ENCODE peak calls at places on chromosome 21, in four cellular contexts. P, H, S and V are unnamed samples.

GRCh38 chr21:45994086-45994661 is 12.6 kb downstream of the COL6A1 start:
- DNase-seq in P (peak; percentile 2), H (no peak), S (no peak), V (no peak)

GRCh38 chr21:29406385-29406784 is 107.7 kb downstream of the BACH1 start:
- DNase-seq in P (no peak), H (no peak), S (no peak), V (no peak)

GRCh38 chr21:34870246-34870645 is 178.9 kb downstream of the RUNX1 start:
- DNase-seq in P (no peak), H (no peak), S (no peak), V (no peak)

GRCh38 chr21:17658931-17659330 is 46.2 kb upstream of the BTG3 start:
- DNase-seq in P (no peak), H (no peak), S (no peak), V (no peak)

GRCh38 chr21:31397515-31397926 is 53.5 kb upstream of the TIAM1 start:
- DNase-seq in P (peak; percentile 19), H (no peak), S (no peak), V (no peak)

GRCh38 chr21:16248705-16249104 is 518.9 kb downstream of the USP25 start:
- DNase-seq in P (no peak), H (no peak), S (no peak), V (no peak)

GRCh38 chr21:27206368-27206982 is 239.6 kb upstream of the ADAMTS5 start:
- DNase-seq in P (no peak), H (no peak), S (no peak), V (no peak)

GRCh38 chr21:44304846-44305245 is 5.0 kb downstream of the PFKL start:
- DNase-seq in P (peak; percentile 66), H (no peak), S (peak; percentile 26), V (no peak)

GRCh38 chr21:35648512-35648911 is 411.8 kb downstream of the SETD4 start:
- DNase-seq in P (no peak), H (no peak), S (no peak), V (no peak)

GRCh38 chr21:45747802-45748445 is 104.4 kb downstream of the PCBP3 start:
- DNase-seq in P (no peak), H (no peak), S (no peak), V (no peak)

GRCh38 chr21:36422279-36423098 is 37.3 kb downstream of the CHAF1B start:
- DNase-seq in P (peak; percentile 69), H (no peak), S (peak; percentile 6), V (no peak)

GRCh38 chr21:42094811-42095210 is 23.7 kb downstream of the UMODL1 start:
- DNase-seq in P (no peak), H (no peak), S (no peak), V (no peak)

GRCh38 chr21:31108969-31109368 is 70.7 kb upstream of the KRTAP19-8 start:
- DNase-seq in P (no peak), H (no peak), S (no peak), V (no peak)